ENCODE peak calls at places on chromosomes 2 and 18, in eight cellular contexts. G, C, H, T, N, F, Q and R are unnamed samples.

GRCh38 chr2:159211447-159212396 is 74.8 kb downstream of the WDSUB1 start:
- DNase-seq in H (no peak), C (no peak), T (no peak), N (no peak), Q (no peak), F (no peak), G (no peak), R (no peak)

GRCh38 chr2:86275384-86275799 is 62.0 kb downstream of the REEP1 start:
- DNase-seq in Q (no peak), G (no peak), F (no peak), H (no peak), T (peak), C (no peak), N (no peak), R (no peak)

GRCh38 chr2:16656087-16656486 is 9.5 kb downstream of the CYRIA start:
- DNase-seq in F (no peak), N (no peak), H (no peak), G (no peak), C (no peak), Q (no peak), T (no peak), R (no peak)

GRCh38 chr2:127128508-127128907 is 21.6 kb upstream of the BIN1 start:
- DNase-seq in G (peak), C (no peak), N (no peak), H (no peak), F (no peak), T (peak), Q (no peak), R (no peak)

GRCh38 chr2:37376421-37377186 is 32.2 kb downstream of the QPCT start:
- DNase-seq in T (peak), Q (no peak), F (peak), H (no peak), N (no peak), C (peak), G (peak), R (no peak)

GRCh38 chr18:63438181-63438580 is 15.9 kb upstream of the VPS4B start:
- DNase-seq in C (peak), F (peak), H (no peak), T (no peak), N (no peak), G (no peak), Q (peak), R (no peak)

GRCh38 chr18:38009335-38009734 is 443.7 kb upstream of the CELF4 start:
- DNase-seq in F (no peak), Q (no peak), N (no peak), T (no peak), C (no peak), G (no peak), H (no peak), R (no peak)

GRCh38 chr2:15583831-15584230 is 7.8 kb upstream of the DDX1 start:
- DNase-seq in C (no peak), H (no peak), T (no peak), G (no peak), F (no peak), N (no peak), Q (no peak), R (no peak)

GRCh38 chr2:222703866-222704265 is 32.4 kb downstream of the MOGAT1 start:
- DNase-seq in Q (no peak), C (peak), T (no peak), G (no peak), H (no peak), F (no peak), N (no peak), R (no peak)

GRCh38 chr2:8510519-8510918 is 171.3 kb upstream of the ID2 start:
- DNase-seq in F (no peak), Q (no peak), N (no peak), H (no peak), C (no peak), T (no peak), G (peak), R (no peak)

GRCh38 chr2:204538179-204539009 is 6.9 kb upstream of the PARD3B start:
- DNase-seq in F (peak), C (peak), H (no peak), Q (no peak), T (no peak), G (peak), N (no peak), R (no peak)

GRCh38 chr2:135152361-135152760 is 100.3 kb downstream of the RAB3GAP1 start:
- DNase-seq in Q (no peak), C (no peak), G (no peak), N (no peak), H (no peak), T (no peak), F (no peak), R (no peak)

GRCh38 chr2:114405486-114406250 is 36.8 kb upstream of the DPP10 start:
- DNase-seq in Q (no peak), N (no peak), G (no peak), T (no peak), C (no peak), H (no peak), F (no peak), R (no peak)

GRCh38 chr2:241413929-241414580 is 58.0 kb downstream of the FARP2 start:
- DNase-seq in G (no peak), N (no peak), C (peak), H (no peak), T (no peak), F (no peak), Q (no peak), R (no peak)

GRCh38 chr2:171479154-171479814 is 43.0 kb upstream of the CYBRD1 start:
- DNase-seq in H (no peak), C (no peak), N (no peak), F (no peak), Q (no peak), G (no peak), T (peak), R (no peak)

GRCh38 chr2:19274439-19274838 is 84.0 kb downstream of the OSR1 start:
- DNase-seq in G (no peak), Q (no peak), H (no peak), N (no peak), F (no peak), C (no peak), T (no peak), R (no peak)

GRCh38 chr18:23805898-23806297 is 116.6 kb downstream of the LAMA3 start:
- DNase-seq in C (peak), F (peak), G (no peak), T (no peak), H (no peak), N (no peak), Q (no peak), R (no peak)

GRCh38 chr2:63851912-63852311 is 10.2 kb downstream of the UGP2 start:
- DNase-seq in H (no peak), C (no peak), G (no peak), Q (no peak), F (no peak), T (no peak), N (no peak), R (no peak)
- H3K4me3 ChIP-seq in H (no peak), C (no peak), G (no peak), Q (no peak), F (no peak), T (no peak), N (no peak), R (no peak)

DNA sequence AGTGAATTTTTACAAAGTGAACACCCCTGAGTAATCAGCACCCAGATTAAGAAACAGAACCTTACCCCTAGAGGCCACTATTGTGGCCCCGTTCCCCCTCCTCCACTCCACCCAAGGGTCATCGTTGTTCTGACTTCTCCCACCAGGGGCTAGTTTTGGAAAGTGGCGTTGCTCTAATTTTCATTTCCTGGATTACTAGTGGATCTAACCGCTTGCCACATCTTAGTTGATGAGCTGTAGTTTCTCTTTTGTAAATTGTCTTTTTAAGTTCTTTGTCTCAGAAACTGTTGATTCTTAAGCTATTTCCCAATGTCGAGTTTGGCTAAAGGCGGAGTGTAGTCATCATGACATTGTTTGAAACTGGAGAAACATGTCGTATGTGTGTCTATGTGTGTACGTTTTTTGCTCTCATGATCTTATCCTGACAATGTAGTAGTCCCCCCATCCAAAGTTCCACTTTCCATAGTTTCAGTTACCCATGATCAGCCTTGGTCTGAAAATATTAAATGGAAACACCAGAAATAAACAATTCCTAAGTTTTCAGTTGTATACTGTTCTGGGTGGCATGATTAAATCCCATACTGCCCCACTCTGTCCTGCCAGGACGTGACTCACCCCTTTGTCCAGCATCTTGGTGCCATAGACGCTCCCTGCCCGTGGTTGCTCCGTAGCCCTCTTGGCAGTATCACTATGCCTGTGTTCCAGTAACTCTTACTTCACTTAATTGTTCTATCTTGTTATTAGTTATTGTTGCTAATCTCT is 71.0 kb upstream of the SP3 start:
- DNase-seq in F (peak), Q (peak), T (peak), G (no peak), H (no peak), N (peak), C (peak), R (no peak)
- H3K4me3 ChIP-seq in F (peak), Q (peak), T (no peak), G (peak), H (no peak), N (no peak), C (no peak), R (no peak)

DNA sequence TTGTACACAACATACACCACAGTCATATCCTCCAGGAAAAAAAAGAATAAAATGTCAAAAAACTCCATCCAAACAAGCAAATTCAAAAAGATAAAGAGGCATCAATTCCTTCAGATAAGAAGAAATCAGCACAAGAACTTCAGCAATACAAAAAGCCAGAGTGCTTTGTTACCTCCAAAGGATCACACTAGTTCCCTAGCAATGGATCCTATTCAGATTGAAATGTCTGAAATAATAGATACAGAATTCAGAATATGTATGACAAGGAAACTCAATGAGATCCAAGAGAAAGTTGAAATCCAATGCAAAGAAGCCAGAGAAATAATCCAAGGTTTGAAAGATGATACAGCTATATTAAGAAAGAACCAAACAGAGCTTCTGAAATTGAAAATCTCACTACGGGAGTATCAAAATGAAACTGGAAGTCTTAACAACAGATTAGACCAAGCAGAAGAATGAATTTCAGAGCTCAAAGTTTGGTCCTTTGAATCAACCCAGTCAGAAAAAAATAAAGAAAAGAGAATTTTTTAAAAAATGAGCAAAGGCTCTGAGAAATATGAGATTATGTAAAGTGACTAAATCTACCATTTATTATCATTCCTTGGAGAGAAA is 80.6 kb downstream of the TRABD2A start:
- DNase-seq in G (no peak), C (no peak), N (no peak), Q (no peak), T (peak), F (no peak), H (no peak), R (no peak)
- H3K4me3 ChIP-seq in G (no peak), C (no peak), N (no peak), Q (no peak), T (no peak), F (no peak), H (peak), R (no peak)

GRCh38 chr18:9876867-9877654 is 8.7 kb upstream of the TXNDC2 start:
- DNase-seq in F (peak), Q (peak), G (no peak), H (no peak), C (peak), T (peak), N (peak), R (peak)
- H3K4me3 ChIP-seq in F (peak), Q (peak), G (peak), H (no peak), C (peak), T (no peak), N (peak), R (peak)

DNA sequence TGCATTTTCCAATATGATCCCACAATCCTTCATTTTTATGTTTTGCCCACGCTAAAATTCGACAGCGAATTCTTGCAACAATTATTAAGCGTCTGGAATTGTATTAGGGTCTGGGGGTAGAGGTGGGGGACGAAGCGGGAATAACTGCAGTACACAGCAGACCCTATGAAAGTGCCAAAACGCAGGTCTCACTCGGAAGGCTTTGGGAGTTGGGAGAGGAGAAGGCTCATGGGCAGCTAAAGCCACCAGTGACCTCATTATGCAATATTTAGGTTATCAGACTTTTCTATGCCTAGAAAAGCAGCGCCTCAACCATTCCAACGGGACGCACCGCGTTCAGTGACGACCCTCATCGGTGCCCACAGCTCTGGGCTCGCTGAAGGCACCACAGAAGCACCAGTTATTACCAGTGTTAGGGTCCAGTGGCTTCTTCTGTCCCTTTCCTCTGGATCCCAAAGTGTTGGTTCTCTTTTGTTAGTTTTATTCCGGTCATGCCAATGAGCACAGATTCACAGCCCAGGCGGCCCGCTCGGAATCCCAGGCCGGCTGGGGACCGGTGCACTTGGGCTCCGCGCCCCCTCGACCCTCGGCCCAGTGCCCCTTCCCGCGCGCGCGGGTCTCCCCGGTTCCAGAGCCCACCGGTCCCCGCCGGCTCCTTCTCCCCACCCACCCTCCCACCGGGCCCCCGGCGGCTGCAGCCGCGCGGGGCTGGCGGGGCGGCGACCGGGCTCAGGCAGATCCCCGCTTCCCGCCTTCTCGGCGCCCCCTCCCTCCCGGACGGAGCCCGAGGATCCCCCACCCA is 738 bp upstream of the MAPK4 start:
- DNase-seq in H (no peak), N (no peak), Q (no peak), G (no peak), C (no peak), T (no peak), F (no peak), R (no peak)
- H3K4me3 ChIP-seq in H (no peak), N (peak), Q (peak), G (peak), C (no peak), T (no peak), F (no peak), R (no peak)

GRCh38 chr2:139175510-139175909 is 395.3 kb upstream of the NXPH2 start:
- DNase-seq in C (no peak), G (no peak), F (no peak), H (no peak), N (no peak), T (no peak), Q (no peak), R (no peak)
- H3K4me3 ChIP-seq in C (no peak), G (no peak), F (no peak), H (no peak), N (no peak), T (no peak), Q (no peak), R (no peak)

GRCh38 chr2:25361261-25362048 is 19.7 kb upstream of the DNMT3A start:
- DNase-seq in F (no peak), Q (no peak), N (no peak), T (no peak), C (no peak), H (no peak), G (no peak), R (no peak)
- H3K4me3 ChIP-seq in F (peak), Q (peak), N (peak), T (no peak), C (no peak), H (peak), G (peak), R (peak)

DNA sequence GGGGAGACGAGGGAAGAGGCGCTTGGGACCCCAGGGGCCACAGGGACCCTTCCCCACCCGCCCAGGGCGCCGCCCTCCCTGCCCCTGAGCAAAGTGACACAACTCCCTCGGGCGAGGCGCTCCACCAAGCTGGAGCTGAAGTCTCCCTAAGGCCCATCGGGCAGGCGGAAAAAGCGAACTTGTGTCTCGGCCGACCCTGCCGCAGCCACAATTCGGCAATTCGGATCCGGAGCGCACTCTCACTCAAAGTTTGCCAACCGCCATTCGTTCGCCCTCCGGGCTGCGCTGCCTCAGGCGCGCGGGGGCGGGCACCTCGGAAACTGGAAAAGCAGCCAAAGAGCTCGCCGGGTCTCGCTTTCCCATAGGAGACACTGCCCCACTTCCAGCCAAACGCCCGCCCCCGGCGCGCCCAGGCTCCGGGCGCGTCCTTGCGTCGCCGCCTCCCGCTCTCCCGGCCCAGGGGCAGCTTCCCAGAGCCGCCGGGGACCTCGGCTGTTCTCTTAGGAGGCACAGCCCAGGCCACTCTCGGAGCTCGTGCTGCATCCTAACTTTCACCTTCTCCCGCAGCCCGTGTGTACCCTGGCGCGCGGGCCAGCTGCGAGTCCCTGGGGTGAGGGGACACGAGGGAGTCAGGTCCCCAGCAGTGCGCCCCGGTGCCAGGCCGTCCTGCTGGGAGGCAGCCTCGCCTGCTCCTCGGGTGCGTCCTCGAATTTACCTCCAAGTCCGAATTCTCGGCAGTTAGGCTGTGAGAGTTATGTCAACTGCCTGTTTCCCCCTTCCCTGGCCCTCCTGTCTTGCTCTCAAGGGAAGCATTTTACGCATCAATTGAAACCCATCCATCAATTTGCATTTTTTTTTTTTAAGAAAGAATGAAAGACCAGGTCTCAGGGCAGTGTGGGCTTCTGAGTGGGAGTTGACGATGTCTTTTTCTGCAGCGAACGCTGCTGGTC is 1.4 kb upstream of the KCTD1 start:
- DNase-seq in C (peak), N (peak), F (peak), Q (peak), T (peak), G (peak), H (no peak), R (no peak)
- H3K4me3 ChIP-seq in C (peak), N (peak), F (peak), Q (peak), T (peak), G (peak), H (peak), R (peak)